ENCODE peak calls at places on chromosomes 7 and 10, in four cellular contexts. One of them, this sample, is unnamed.

GRCh38 chr10:74153123-74153522 is 2.1 kb downstream of the ADK start:
- DNase-seq in K562: peak; percentile 58
- DNase-seq in IMR-90: peak; percentile 66
- DNase-seq in GM12878: no peak
- DNase-seq in this sample: no peak

GRCh38 chr10:104246981-104247380 is 7.7 kb upstream of the GSTO1 start:
- DNase-seq in K562: peak; percentile 50
- DNase-seq in IMR-90: peak; percentile 57
- DNase-seq in GM12878: no peak
- DNase-seq in this sample: peak; percentile 17

GRCh38 chr7:93245525-93246432 is 13.6 kb downstream of the VPS50 start:
- DNase-seq in K562: peak; percentile 38
- DNase-seq in IMR-90: peak; percentile 38
- DNase-seq in GM12878: no peak
- DNase-seq in this sample: peak; percentile 59

GRCh38 chr7:4233621-4234497 is 448.2 kb upstream of the FOXK1 start:
- DNase-seq in K562: no peak
- DNase-seq in IMR-90: no peak
- DNase-seq in GM12878: no peak
- DNase-seq in this sample: no peak

GRCh38 chr10:123886292-123886691 is 5.3 kb downstream of the CPXM2 start:
- DNase-seq in K562: no peak
- DNase-seq in IMR-90: no peak
- DNase-seq in GM12878: no peak
- DNase-seq in this sample: no peak

GRCh38 chr10:29862926-29863614 is 196.3 kb downstream of the JCAD start:
- DNase-seq in K562: no peak
- DNase-seq in IMR-90: peak; percentile 80
- DNase-seq in GM12878: no peak
- DNase-seq in this sample: peak; percentile 78

GRCh38 chr10:103197177-103197576 is 4.1 kb upstream of the NT5C2 start:
- DNase-seq in K562: peak; percentile 83
- DNase-seq in IMR-90: peak; percentile 75
- DNase-seq in GM12878: no peak
- DNase-seq in this sample: peak; percentile 87

GRCh38 chr7:142438235-142438922 is 180.5 kb upstream of the PRSS58 start:
- DNase-seq in K562: peak; percentile 68
- DNase-seq in IMR-90: peak; percentile 64
- DNase-seq in GM12878: no peak
- DNase-seq in this sample: peak; percentile 38

GRCh38 chr7:5634107-5634950 is 147.1 kb downstream of the RNF216 start:
- DNase-seq in K562: no peak
- DNase-seq in IMR-90: peak; percentile 94
- DNase-seq in GM12878: no peak
- DNase-seq in this sample: peak; percentile 50

GRCh38 chr10:70683601-70684329 is 11.5 kb downstream of the ADAMTS14 start:
- DNase-seq in K562: no peak
- DNase-seq in IMR-90: no peak
- DNase-seq in GM12878: no peak
- DNase-seq in this sample: no peak

GRCh38 chr7:147400221-147400689 is 1190.3 kb upstream of the C7orf33 start:
- DNase-seq in K562: no peak
- DNase-seq in IMR-90: peak; percentile 70
- DNase-seq in GM12878: no peak
- DNase-seq in this sample: no peak

GRCh38 chr7:141291541-141291940 is 217.7 kb downstream of the TMEM178B start:
- DNase-seq in K562: no peak
- DNase-seq in IMR-90: no peak
- DNase-seq in GM12878: no peak
- DNase-seq in this sample: no peak

GRCh38 chr7:45140827-45141226 is 16.8 kb upstream of the RAMP3 start:
- DNase-seq in K562: peak; percentile 23
- DNase-seq in IMR-90: no peak
- DNase-seq in GM12878: peak; percentile 11
- DNase-seq in this sample: no peak

GRCh38 chr10:74927701-74928100 is 101.3 kb downstream of the KAT6B start:
- DNase-seq in K562: no peak
- DNase-seq in IMR-90: peak; percentile 61
- DNase-seq in GM12878: no peak
- DNase-seq in this sample: peak; percentile 42

GRCh38 chr10:4170633-4171314 is 385.8 kb upstream of the KLF6 start:
- DNase-seq in K562: no peak
- DNase-seq in IMR-90: no peak
- DNase-seq in GM12878: peak; percentile 1
- DNase-seq in this sample: no peak

GRCh38 chr7:32501522-32501921 is 6.2 kb downstream of the AVL9 start:
- DNase-seq in K562: no peak
- DNase-seq in IMR-90: peak; percentile 66
- DNase-seq in GM12878: no peak
- DNase-seq in this sample: peak; percentile 56

GRCh38 chr10:71454347-71454746 is 57.6 kb downstream of the CDH23 start:
- DNase-seq in K562: no peak
- DNase-seq in IMR-90: no peak
- DNase-seq in GM12878: no peak
- DNase-seq in this sample: no peak

GRCh38 chr7:123259759-123260158 is 60.0 kb upstream of the SLC13A1 start:
- DNase-seq in K562: no peak
- DNase-seq in IMR-90: no peak
- DNase-seq in GM12878: no peak
- DNase-seq in this sample: no peak

GRCh38 chr7:11221931-11222330 is 248.3 kb downstream of the PHF14 start:
- DNase-seq in K562: no peak
- DNase-seq in IMR-90: no peak
- DNase-seq in GM12878: no peak
- DNase-seq in this sample: no peak

DNA sequence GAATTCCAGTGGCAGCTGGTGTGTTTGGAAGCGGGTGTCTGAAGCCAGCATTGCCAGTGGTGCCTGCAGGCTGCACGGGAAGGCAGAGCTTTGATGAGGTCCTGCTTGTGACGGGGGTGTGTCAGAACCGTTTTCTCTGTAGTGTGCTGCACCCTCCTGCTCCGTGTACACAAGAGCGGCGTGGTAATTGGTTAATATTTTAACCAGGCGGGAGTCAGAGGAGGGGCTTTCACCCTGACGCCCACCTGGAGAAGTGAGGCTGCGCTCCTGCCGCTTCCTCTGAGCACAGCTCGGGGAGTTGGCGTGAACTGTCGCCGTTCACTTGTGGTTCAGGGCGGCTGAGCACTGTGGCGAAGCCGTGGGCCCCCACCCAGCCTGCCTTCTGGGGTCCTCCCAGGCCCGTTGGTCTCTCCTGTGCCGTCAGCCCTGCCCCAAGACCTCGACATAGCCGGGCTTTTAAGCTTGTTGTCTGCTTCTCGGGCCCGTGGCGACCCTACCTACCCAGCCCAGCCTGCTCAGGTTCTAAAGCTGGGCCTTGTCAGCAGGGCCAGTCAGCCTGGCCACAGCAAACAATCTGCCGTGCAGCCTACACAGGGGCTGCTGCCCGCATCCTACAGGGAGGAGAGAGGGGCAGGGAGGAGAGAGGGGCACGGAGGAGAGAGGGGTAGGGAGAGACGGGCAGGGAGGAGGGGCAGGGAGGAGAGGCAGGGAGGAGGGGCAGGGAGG is 11.6 kb downstream of the NKX6-2 start:
- DNase-seq in K562: no peak
- DNase-seq in IMR-90: no peak
- DNase-seq in GM12878: no peak
- DNase-seq in this sample: no peak
- H3K9ac ChIP-seq in K562: no peak overlapping the region
- H3K9ac ChIP-seq in IMR-90: no peak overlapping the region
- H3K9ac ChIP-seq in GM12878: no peak overlapping the region
- H3K9ac ChIP-seq in this sample: no peak overlapping the region

DNA sequence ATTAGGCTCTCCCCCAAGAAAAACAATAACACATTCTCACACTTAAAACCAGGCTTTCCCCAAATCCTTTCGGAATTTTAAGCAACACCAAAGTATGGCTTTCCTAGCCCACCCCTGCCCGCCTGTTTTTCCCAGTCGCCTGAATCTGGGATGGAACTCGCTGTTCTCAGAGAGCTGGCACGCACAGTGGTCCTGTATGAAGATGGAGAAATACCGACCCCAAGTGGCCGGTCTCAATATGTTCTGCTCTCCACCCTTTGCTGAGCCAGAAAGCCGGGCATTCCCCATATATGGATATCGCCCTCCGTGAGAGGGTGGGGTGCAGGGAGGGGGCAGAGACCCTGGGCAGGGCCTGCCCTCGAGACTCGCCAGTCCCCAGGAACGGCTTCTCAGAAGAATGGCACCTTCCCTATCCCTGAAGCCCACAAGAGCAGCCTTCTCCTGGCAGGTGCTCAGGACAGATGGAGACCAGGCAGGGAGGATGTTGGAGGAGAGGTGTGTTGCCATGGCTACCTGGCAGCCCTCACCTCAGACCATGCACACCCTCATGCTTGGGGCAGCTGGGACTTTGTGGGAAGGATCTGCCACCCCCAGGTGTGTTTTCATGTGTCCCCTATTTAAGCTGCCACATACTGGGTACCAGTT is 3.4 kb downstream of the TACR2 start:
- DNase-seq in K562: peak; percentile 79
- DNase-seq in IMR-90: peak; percentile 70
- DNase-seq in GM12878: no peak
- DNase-seq in this sample: peak; percentile 67
- TF ChIP-seq FOS in K562: no peak
- TF ChIP-seq FOS in IMR-90: no peak
- TF ChIP-seq FOS in GM12878: no peak
- TF ChIP-seq FOS in this sample: no peak

DNA sequence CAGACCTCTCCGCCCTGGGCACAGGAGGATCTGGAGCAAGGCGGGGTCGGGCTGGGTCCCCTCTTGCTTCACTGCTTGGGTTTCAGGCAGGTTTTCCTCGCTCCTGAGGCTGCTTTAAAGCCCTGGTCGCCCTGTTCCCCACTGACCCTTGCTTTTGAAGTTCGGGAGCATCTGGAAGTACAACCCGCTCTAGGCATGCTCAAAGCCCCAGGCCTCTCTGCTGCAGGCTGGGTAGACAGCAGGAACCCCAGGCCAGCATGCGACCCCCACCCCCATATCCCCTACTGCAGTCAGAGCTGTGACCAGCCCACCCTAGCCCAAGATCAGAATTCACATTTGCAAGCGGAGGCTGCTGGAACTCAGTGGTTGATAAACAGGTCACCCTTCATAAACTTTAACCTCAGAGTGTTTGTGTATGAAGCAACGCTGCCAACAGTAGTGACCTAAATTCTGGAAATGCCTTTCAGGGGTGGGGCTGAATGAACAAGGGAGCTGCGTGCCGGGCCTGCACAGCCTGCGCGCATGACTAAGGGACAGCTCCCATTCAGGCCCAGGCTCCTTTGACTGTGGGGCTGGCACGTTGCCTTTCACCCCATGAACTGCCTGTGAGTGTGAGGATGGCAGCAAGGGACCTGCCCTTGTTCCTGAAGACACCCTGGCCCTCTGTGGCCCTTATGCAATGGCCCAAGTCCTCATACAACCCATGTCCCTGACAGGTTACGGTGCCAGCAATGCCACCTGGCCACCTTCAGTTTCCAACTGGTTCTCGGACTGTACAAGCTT is 52.5 kb downstream of the PROSER2 start:
- DNase-seq in K562: peak; percentile 85
- DNase-seq in IMR-90: peak; percentile 87
- DNase-seq in GM12878: no peak
- DNase-seq in this sample: peak; percentile 48
- H3K9ac ChIP-seq in K562: peak overlapping the region; percentile 86
- H3K9ac ChIP-seq in IMR-90: no peak overlapping the region
- H3K9ac ChIP-seq in GM12878: no peak overlapping the region
- H3K9ac ChIP-seq in this sample: no peak overlapping the region

DNA sequence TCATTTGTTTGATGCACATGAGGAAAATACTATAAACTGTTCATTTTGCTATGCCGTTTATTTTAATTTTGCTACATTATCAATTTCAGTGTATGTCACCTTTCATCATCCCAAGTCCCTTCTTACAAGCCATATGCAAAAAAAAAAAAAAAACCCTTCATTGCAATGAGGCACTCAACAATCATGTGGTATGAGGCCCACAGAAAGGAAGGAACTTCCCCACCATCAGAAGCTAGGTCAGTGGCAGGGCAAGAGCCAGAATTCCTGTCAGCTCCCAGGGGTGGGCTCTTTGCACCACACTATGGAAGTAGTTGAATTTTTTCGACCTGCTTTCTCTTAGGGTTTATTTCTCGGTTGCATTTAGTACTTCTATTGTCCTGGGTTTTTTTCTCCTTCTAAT is 75.4 kb downstream of the NOC3L start:
- DNase-seq in K562: no peak
- DNase-seq in IMR-90: no peak
- DNase-seq in GM12878: no peak
- DNase-seq in this sample: peak; percentile 88
- TF ChIP-seq FOS in K562: no peak
- TF ChIP-seq FOS in IMR-90: no peak
- TF ChIP-seq FOS in GM12878: no peak
- TF ChIP-seq FOS in this sample: no peak

DNA sequence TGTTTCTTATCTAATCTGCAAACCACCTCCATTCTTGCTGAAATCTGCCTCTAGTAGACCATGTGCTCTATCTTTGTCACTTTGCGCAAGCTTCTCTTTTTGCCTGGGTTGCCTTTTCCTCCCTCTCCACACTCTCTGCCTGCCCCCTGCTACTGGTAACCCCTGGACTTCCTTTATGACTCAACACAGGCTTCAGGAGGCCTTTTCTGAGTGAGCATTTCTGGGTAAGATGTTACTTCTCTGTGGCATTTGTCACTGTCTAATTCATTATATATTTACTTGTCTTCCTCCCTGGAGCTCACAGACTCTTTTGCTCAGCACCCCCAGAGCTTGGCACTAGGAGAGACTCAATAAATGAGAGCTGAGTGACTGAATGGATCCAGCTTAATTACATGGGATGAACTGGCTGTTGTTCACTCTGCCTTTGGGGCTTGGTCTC is 8.4 kb downstream of the GOLGA7B start:
- DNase-seq in K562: no peak
- DNase-seq in IMR-90: no peak
- DNase-seq in GM12878: no peak
- DNase-seq in this sample: no peak
- H3K9ac ChIP-seq in K562: no peak overlapping the region
- H3K9ac ChIP-seq in IMR-90: no peak overlapping the region
- H3K9ac ChIP-seq in GM12878: no peak overlapping the region
- H3K9ac ChIP-seq in this sample: no peak overlapping the region

GRCh38 chr7:70580161-70580560 is 551.8 kb upstream of the GALNT17 start:
- DNase-seq in K562: no peak
- DNase-seq in IMR-90: no peak
- DNase-seq in GM12878: no peak
- DNase-seq in this sample: no peak
- TF ChIP-seq FOS in K562: no peak
- TF ChIP-seq FOS in IMR-90: no peak
- TF ChIP-seq FOS in GM12878: no peak
- TF ChIP-seq FOS in this sample: no peak